ENCODE peak calls at places on chromosomes 11 and 22, in four cellular contexts. One of them, this sample, is unnamed.

GRCh38 chr22:50105529-50106100 is 15.8 kb downstream of the MOV10L1 start:
- DNase-seq in HepG2: no peak
- DNase-seq in K562: peak; percentile 64
- DNase-seq in HCT116: no peak
- DNase-seq in this sample: no peak

GRCh38 chr22:31001124-31001770 is 32.2 kb downstream of the TUG1 start:
- DNase-seq in K562: no peak
- DNase-seq in HepG2: peak; percentile 50
- DNase-seq in HCT116: no peak
- DNase-seq in this sample: no peak

GRCh38 chr22:20405931-20406685 is 12.2 kb downstream of the ZNF74 start:
- DNase-seq in HCT116: no peak
- DNase-seq in K562: no peak
- DNase-seq in HepG2: no peak
- DNase-seq in this sample: no peak

GRCh38 chr11:113261709-113262475 is 52.5 kb upstream of the TTC12 start:
- DNase-seq in HCT116: no peak
- DNase-seq in HepG2: no peak
- DNase-seq in K562: peak; percentile 6
- DNase-seq in this sample: no peak

GRCh38 chr11:47553417-47553746 is 450 bp upstream of the CELF1 start:
- DNase-seq in HCT116: no peak
- DNase-seq in K562: no peak
- DNase-seq in HepG2: no peak
- DNase-seq in this sample: no peak

GRCh38 chr11:110176366-110177056 is 83.3 kb downstream of the ZC3H12C start:
- DNase-seq in HepG2: no peak
- DNase-seq in K562: no peak
- DNase-seq in HCT116: no peak
- DNase-seq in this sample: no peak

GRCh38 chr11:21264125-21264524 is 594.7 kb downstream of the NELL1 start:
- DNase-seq in K562: no peak
- DNase-seq in HCT116: no peak
- DNase-seq in HepG2: no peak
- DNase-seq in this sample: no peak

GRCh38 chr11:76623171-76623883 is 47.2 kb downstream of the LRRC32 start:
- DNase-seq in HCT116: no peak
- DNase-seq in K562: peak; percentile 55
- DNase-seq in HepG2: no peak
- DNase-seq in this sample: no peak

GRCh38 chr11:118227865-118228785 is 3.3 kb upstream of the JAML start:
- DNase-seq in K562: no peak
- DNase-seq in HepG2: no peak
- DNase-seq in HCT116: no peak
- DNase-seq in this sample: no peak

GRCh38 chr11:112253605-112254242 is 6.9 kb downstream of the PLET1 start:
- DNase-seq in HCT116: no peak
- DNase-seq in HepG2: no peak
- DNase-seq in K562: no peak
- DNase-seq in this sample: no peak

GRCh38 chr11:65719887-65720236 is 736 bp downstream of the RNASEH2C start:
- DNase-seq in K562: peak; percentile 53
- DNase-seq in HCT116: no peak
- DNase-seq in HepG2: no peak
- DNase-seq in this sample: no peak
- TF ChIP-seq CTCF in K562: no peak
- TF ChIP-seq CTCF in HCT116: no peak
- TF ChIP-seq CTCF in HepG2: no peak
- TF ChIP-seq CTCF in this sample: no peak

DNA sequence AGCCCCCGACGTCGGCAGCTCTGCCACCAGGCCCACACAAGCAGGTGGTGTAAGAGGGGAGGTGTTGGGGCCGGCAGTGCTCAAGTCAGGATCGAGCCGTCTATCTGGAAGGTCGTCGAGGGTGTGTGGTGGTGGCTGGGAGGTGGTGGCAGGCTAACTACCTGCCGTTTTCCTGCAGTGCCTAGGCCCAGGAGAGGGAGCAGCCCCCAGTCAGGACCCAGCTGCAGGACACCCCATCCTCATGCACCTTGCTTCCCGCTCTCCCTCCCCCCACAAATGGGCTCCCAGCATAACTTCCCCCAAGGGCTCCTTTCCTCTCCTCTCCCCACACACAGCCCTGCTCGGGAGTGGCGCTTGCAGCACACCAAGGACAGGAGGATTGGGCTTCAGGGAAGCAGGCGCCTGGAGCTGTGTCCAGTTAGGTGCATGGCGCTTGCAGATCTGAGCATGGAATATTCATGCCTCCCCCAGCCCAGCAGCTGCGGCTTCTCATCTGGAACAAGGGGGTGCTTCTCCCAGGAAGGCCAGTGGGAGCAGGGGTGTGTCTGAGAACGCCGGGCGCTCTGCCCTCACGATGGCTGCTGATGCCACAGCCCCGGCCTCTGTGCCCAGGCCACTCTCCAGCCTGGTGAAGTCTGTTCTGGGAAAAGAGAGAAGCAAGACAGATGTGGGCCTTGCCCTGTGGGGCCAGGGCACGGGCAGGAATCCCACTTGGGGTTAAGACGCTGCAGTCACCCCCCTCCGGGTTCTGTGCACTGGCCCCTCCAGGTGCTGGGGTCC is 127.7 kb downstream of the IGLL1 start:
- DNase-seq in K562: no peak
- DNase-seq in HepG2: no peak
- DNase-seq in HCT116: no peak
- DNase-seq in this sample: no peak
- TF ChIP-seq TCF7L2 in K562: no peak
- TF ChIP-seq TCF7L2 in HepG2: no peak
- TF ChIP-seq TCF7L2 in HCT116: no peak
- TF ChIP-seq TCF7L2 in this sample: no peak

GRCh38 chr11:1234771-1235614 is 12.1 kb downstream of the MUC5B start:
- DNase-seq in HepG2: no peak
- DNase-seq in HCT116: no peak
- DNase-seq in K562: no peak
- DNase-seq in this sample: no peak

GRCh38 chr11:1234054-1234720 is 11.3 kb downstream of the MUC5B start:
- DNase-seq in HepG2: no peak
- DNase-seq in HCT116: no peak
- DNase-seq in K562: no peak
- DNase-seq in this sample: no peak

GRCh38 chr11:1232328-1233321 is 9.8 kb downstream of the MUC5B start:
- DNase-seq in K562: no peak
- DNase-seq in HCT116: no peak
- DNase-seq in HepG2: no peak
- DNase-seq in this sample: no peak

GRCh38 chr11:1231396-1232327 is 8.8 kb downstream of the MUC5B start:
- DNase-seq in HCT116: no peak
- DNase-seq in HepG2: no peak
- DNase-seq in K562: no peak
- DNase-seq in this sample: no peak

DNA sequence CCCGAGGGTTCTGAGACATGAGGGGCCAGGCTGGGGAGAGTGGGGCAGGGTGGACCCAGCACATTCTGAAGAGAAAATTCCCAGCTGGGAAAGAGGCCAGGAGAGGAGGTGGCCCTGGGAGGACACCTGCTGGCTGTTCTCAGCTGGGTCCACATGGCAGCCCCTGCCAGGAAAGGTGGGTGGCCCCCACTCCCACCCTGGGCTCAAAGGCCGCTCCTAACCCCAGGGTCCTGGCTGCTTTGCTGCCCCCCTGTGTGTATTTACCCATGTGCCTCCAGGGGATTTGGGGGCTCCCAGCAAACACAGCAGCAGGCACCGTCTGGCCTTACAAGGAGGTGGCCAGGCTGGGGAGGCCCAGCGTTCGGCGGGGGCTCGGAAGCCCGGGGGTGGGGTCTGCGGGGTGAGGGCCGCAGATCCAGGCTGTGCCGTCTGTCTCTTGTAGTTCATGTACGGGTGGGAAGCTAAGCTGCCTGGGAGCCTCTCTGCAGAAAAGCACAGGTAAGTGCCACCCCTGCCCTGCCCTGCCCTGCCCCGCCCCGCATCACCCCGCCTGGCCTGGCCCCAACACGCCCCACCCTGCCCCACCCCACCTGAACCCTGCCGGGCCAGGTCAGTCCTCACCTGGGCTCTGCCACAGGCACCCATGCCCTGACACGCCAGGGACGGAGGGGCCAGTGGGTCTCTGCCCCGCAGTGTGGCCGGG is 10.6 kb downstream of the MUC5B start:
- DNase-seq in HCT116: no peak
- DNase-seq in HepG2: no peak
- DNase-seq in K562: no peak
- DNase-seq in this sample: no peak
- TF ChIP-seq CTCF in HCT116: peak; percentile 6
- TF ChIP-seq CTCF in HepG2: peak; percentile 54
- TF ChIP-seq CTCF in K562: peak; percentile 8
- TF ChIP-seq CTCF in this sample: no peak

DNA sequence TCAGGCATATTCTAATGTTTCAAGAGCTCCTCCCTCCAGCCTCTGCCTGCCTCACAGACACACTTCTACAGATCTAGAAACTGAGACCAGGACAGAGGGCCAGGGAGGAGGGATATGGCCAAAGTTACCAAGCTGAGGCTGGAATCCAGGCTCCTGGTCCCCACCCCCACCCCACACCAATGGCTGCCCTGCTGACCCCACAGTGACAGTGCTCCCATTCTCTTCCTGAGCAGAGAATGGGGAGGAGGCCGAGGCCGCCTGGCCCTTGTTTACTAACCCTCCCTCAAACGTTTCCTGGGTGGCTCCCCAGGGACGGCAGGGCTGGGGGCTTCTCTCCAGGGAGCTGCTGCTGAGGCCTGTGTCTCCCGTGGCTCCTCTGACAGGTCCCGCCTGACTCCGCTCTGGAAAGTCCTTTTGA is 2.3 kb downstream of the PLEKHB1 start:
- DNase-seq in K562: no peak
- DNase-seq in HepG2: peak; percentile 74
- DNase-seq in HCT116: no peak
- DNase-seq in this sample: no peak
- TF ChIP-seq TCF7L2 in K562: no peak
- TF ChIP-seq TCF7L2 in HepG2: no peak
- TF ChIP-seq TCF7L2 in HCT116: no peak
- TF ChIP-seq TCF7L2 in this sample: no peak

GRCh38 chr11:69770525-69770924 is 4.6 kb downstream of the FGF4 start:
- DNase-seq in HepG2: no peak
- DNase-seq in K562: peak; percentile 11
- DNase-seq in HCT116: no peak
- DNase-seq in this sample: no peak
- TF ChIP-seq CTCF in HepG2: no peak
- TF ChIP-seq CTCF in K562: no peak
- TF ChIP-seq CTCF in HCT116: no peak
- TF ChIP-seq CTCF in this sample: no peak

GRCh38 chr11:63534895-63535461 is 1.6 kb upstream of the PLAAT4 start:
- DNase-seq in HepG2: no peak
- DNase-seq in K562: peak; percentile 55
- DNase-seq in HCT116: no peak
- DNase-seq in this sample: no peak
- TF ChIP-seq TCF7L2 in HepG2: no peak
- TF ChIP-seq TCF7L2 in K562: no peak
- TF ChIP-seq TCF7L2 in HCT116: no peak
- TF ChIP-seq TCF7L2 in this sample: no peak

GRCh38 chr11:62545437-62546243 is 966 bp downstream of the AHNAK start:
- DNase-seq in K562: peak; percentile 92
- DNase-seq in HCT116: peak; percentile 75
- DNase-seq in HepG2: peak; percentile 86
- DNase-seq in this sample: no peak
- TF ChIP-seq CTCF in K562: peak; percentile 18
- TF ChIP-seq CTCF in HCT116: no peak
- TF ChIP-seq CTCF in HepG2: peak; percentile 64
- TF ChIP-seq CTCF in this sample: no peak

GRCh38 chr11:122804161-122804560 is 34.1 kb upstream of the CRTAM start:
- DNase-seq in HepG2: no peak
- DNase-seq in K562: no peak
- DNase-seq in HCT116: no peak
- DNase-seq in this sample: no peak

GRCh38 chr11:122802876-122803275 is 35.4 kb upstream of the CRTAM start:
- DNase-seq in K562: no peak
- DNase-seq in HepG2: no peak
- DNase-seq in HCT116: no peak
- DNase-seq in this sample: no peak

GRCh38 chr11:122803716-122804115 is 34.6 kb upstream of the CRTAM start:
- DNase-seq in HepG2: no peak
- DNase-seq in HCT116: no peak
- DNase-seq in K562: no peak
- DNase-seq in this sample: no peak

GRCh38 chr11:122803306-122803705 is 35.0 kb upstream of the CRTAM start:
- DNase-seq in HCT116: no peak
- DNase-seq in HepG2: no peak
- DNase-seq in K562: no peak
- DNase-seq in this sample: no peak

GRCh38 chr11:122804796-122805195 is 33.5 kb upstream of the CRTAM start:
- DNase-seq in HCT116: no peak
- DNase-seq in K562: no peak
- DNase-seq in HepG2: no peak
- DNase-seq in this sample: no peak
- TF ChIP-seq TCF7L2 in HCT116: no peak
- TF ChIP-seq TCF7L2 in K562: no peak
- TF ChIP-seq TCF7L2 in HepG2: no peak
- TF ChIP-seq TCF7L2 in this sample: no peak

GRCh38 chr11:14414470-14415461 is 55.8 kb upstream of the RRAS2 start:
- DNase-seq in HCT116: no peak
- DNase-seq in K562: peak; percentile 71
- DNase-seq in HepG2: no peak
- DNase-seq in this sample: no peak

GRCh38 chr11:14417186-14417585 is 58.2 kb upstream of the RRAS2 start:
- DNase-seq in HepG2: no peak
- DNase-seq in K562: no peak
- DNase-seq in HCT116: no peak
- DNase-seq in this sample: no peak

GRCh38 chr11:14411818-14412217 is 52.8 kb upstream of the RRAS2 start:
- DNase-seq in HCT116: no peak
- DNase-seq in K562: no peak
- DNase-seq in HepG2: no peak
- DNase-seq in this sample: no peak

GRCh38 chr11:14409891-14410290 is 50.9 kb upstream of the RRAS2 start:
- DNase-seq in K562: no peak
- DNase-seq in HCT116: no peak
- DNase-seq in HepG2: no peak
- DNase-seq in this sample: no peak

GRCh38 chr11:14413307-14414072 is 54.5 kb upstream of the RRAS2 start:
- DNase-seq in HepG2: no peak
- DNase-seq in HCT116: no peak
- DNase-seq in K562: peak; percentile 64
- DNase-seq in this sample: no peak
- TF ChIP-seq CTCF in HepG2: no peak
- TF ChIP-seq CTCF in HCT116: peak; percentile 48
- TF ChIP-seq CTCF in K562: peak; percentile 47
- TF ChIP-seq CTCF in this sample: no peak

This sample was measured in Panc1.